ENCODE peak calls at places on chromosomes 12 and 14, in six cellular contexts. V is HCT116, T is HepG2, W is GM12878, Q is K562, L is upper lobe of left lung. H is an unnamed sample.

GRCh38 chr14:103161054-103161397 is 37.8 kb downstream of the TNFAIP2 start:
- ATAC-seq in W (no peak), V (peak), L (no peak), T (no peak), Q (no peak), H (no peak)

GRCh38 chr14:57089901-57090300 is 178.8 kb downstream of the EXOC5 start:
- ATAC-seq in T (no peak), L (no peak), V (no peak), W (no peak), Q (no peak), H (no peak)

GRCh38 chr12:74980510-74980909 is 229.1 kb downstream of the KCNC2 start:
- ATAC-seq in T (no peak), L (no peak), V (peak), W (no peak), Q (no peak), H (no peak)

GRCh38 chr12:124805050-124805449 is 58.6 kb downstream of the SCARB1 start:
- ATAC-seq in T (no peak), W (no peak), V (no peak), Q (no peak), L (no peak), H (no peak)

GRCh38 chr14:85732031-85732430 is 202.1 kb downstream of the FLRT2 start:
- ATAC-seq in V (no peak), Q (no peak), L (no peak), W (no peak), T (no peak), H (no peak)

GRCh38 chr12:9829990-9830389 is 2.7 kb downstream of the KLRF1 start:
- ATAC-seq in W (no peak), Q (no peak), L (no peak), T (no peak), V (no peak), H (no peak)

GRCh38 chr14:101997429-101998336 is 33.3 kb downstream of the DYNC1H1 start:
- ATAC-seq in L (no peak), Q (no peak), V (no peak), W (no peak), T (no peak), H (no peak)

GRCh38 chr14:56135001-56135400 is 16.8 kb downstream of the PELI2 start:
- ATAC-seq in Q (no peak), T (peak), W (no peak), V (no peak), L (no peak), H (no peak)

GRCh38 chr12:63928305-63928704 is 83.8 kb downstream of the SRGAP1 start:
- ATAC-seq in T (no peak), W (no peak), L (no peak), V (no peak), Q (no peak), H (no peak)

GRCh38 chr14:71414631-71415403 is 507.6 kb downstream of the PCNX1 start:
- ATAC-seq in V (no peak), W (no peak), L (no peak), T (no peak), Q (no peak), H (no peak)

GRCh38 chr12:48970702-48971334 is 717 bp downstream of the WNT10B start:
- ATAC-seq in V (peak), W (no peak), T (no peak), Q (peak), L (no peak), H (no peak)

GRCh38 chr12:98939350-98939749 is 294.3 kb downstream of the APAF1 start:
- ATAC-seq in V (peak), L (no peak), Q (peak), T (peak), W (peak), H (no peak)

GRCh38 chr14:90534091-90534837 is 137.4 kb downstream of the CALM1 start:
- ATAC-seq in L (peak), V (no peak), T (no peak), W (no peak), Q (peak), H (no peak)

GRCh38 chr14:61296707-61297502 is 15.8 kb upstream of the TMEM30B start:
- ATAC-seq in Q (peak), T (no peak), W (peak), V (peak), L (no peak), H (no peak)

GRCh38 chr12:92736605-92737004 is 33.8 kb downstream of the PLEKHG7 start:
- ATAC-seq in Q (no peak), T (no peak), V (no peak), L (no peak), W (no peak), H (no peak)

GRCh38 chr14:100078997-100079561 is 13.9 kb downstream of the EVL start:
- ATAC-seq in W (peak), Q (peak), V (peak), L (peak), T (no peak), H (no peak)

GRCh38 chr14:68897559-68898160 is 81.4 kb downstream of the ACTN1 start:
- ATAC-seq in W (peak), T (no peak), V (no peak), Q (no peak), L (no peak), H (no peak)

GRCh38 chr14:76339922-76340615 is 35.9 kb upstream of the ESRRB start:
- ATAC-seq in L (no peak), W (no peak), Q (no peak), T (no peak), V (no peak), H (no peak)

GRCh38 chr12:68844318-68844745 is 36.4 kb downstream of the MDM2 start:
- ATAC-seq in V (no peak), Q (peak), T (no peak), W (peak), L (peak), H (no peak)
- TF ChIP-seq POLR2A in V (no peak), Q (peak), T (peak), W (peak), L (no peak), H (no peak)

GRCh38 chr14:92942136-92942535 is 19.2 kb downstream of the CHGA start:
- ATAC-seq in Q (no peak), V (no peak), T (no peak), W (no peak), L (no peak), H (no peak)
- H3K27ac ChIP-seq in Q (no peak), V (no peak), T (no peak), W (no peak), L (no peak), H (no peak)

GRCh38 chr12:94676011-94676709 is 25.8 kb upstream of the TMCC3 start:
- ATAC-seq in Q (peak), L (peak), W (peak), T (no peak), V (no peak), H (peak)
- TF ChIP-seq POLR2AphosphoS5 in Q (no peak), L (peak), W (no peak), T (no peak), V (no peak), H (no peak)

GRCh38 chr14:31205681-31206535 is 1.7 kb downstream of the HECTD1 start:
- ATAC-seq in L (no peak), T (peak), V (no peak), W (no peak), Q (peak), H (no peak)
- TF ChIP-seq POLR2A in L (no peak), T (no peak), V (no peak), W (no peak), Q (no peak), H (no peak)

DNA sequence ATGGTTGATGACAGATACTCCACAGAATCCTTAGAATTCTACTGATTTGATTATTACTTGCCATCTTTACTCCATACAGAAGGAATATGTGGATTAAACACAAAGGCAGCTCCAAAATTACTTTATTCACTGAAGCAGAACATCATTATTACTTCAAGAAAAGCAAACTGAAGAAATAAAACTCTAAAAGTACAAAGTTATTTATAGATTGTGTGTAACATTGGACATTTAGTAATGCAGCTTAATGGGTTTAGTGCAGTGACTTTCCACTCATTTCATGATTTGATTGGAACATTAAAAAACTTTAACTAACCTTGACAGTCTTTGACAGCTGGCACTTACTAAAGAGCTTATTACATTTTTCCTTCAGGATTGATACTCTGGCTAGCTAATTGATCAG is 59.0 kb upstream of the ATP2A2 start:
- ATAC-seq in Q (no peak), W (no peak), T (no peak), L (no peak), V (no peak), H (no peak)
- H3K27ac ChIP-seq in Q (no peak), W (no peak), T (no peak), L (no peak), V (no peak), H (peak)

GRCh38 chr12:130874696-130875095 is 2.8 kb downstream of the RAN start:
- ATAC-seq in T (no peak), W (no peak), L (no peak), V (no peak), Q (no peak), H (no peak)
- TF ChIP-seq POLR2AphosphoS5 in T (no peak), W (peak), L (no peak), V (no peak), Q (no peak), H (no peak)